ENCODE peak calls at places on chromosomes 13 and 19, in nine cellular contexts. D, A, F, K, I, M, R, V and N are unnamed samples.

GRCh38 chr13:100234006-100234405 is 145.1 kb downstream of the PCCA start:
- DNase-seq in D (no peak), A (no peak), F (no peak), K (no peak), I (no peak), M (no peak), R (no peak), V (no peak), N (no peak)

GRCh38 chr13:93872948-93873347 is 606.5 kb downstream of the DCT start:
- DNase-seq in D (no peak), A (no peak), F (no peak), K (no peak), I (no peak), M (no peak), R (no peak), V (no peak), N (no peak)

GRCh38 chr19:13850910-13851753 is 25.8 kb upstream of the NANOS3 start:
- DNase-seq in D (peak), A (peak), F (peak), K (no peak), I (peak), M (no peak), R (peak), V (peak), N (no peak)

GRCh38 chr13:42883771-42884170 is 102.4 kb downstream of the FAM216B start:
- DNase-seq in D (no peak), A (no peak), F (no peak), K (no peak), I (peak), M (no peak), R (no peak), V (no peak), N (no peak)

GRCh38 chr19:45862564-45863334 is at the start of gene SYMPK:
- DNase-seq in D (peak), A (peak), F (peak), K (peak), I (peak), M (peak), R (peak), V (peak), N (peak)

GRCh38 chr13:98909016-98909415 is 68.8 kb downstream of the DOCK9 start:
- DNase-seq in D (no peak), A (no peak), F (no peak), K (no peak), I (peak), M (no peak), R (no peak), V (no peak), N (no peak)

GRCh38 chr13:97648171-97648880 is 214.4 kb downstream of the RAP2A start:
- DNase-seq in D (no peak), A (no peak), F (no peak), K (no peak), I (peak), M (no peak), R (no peak), V (no peak), N (no peak)

GRCh38 chr13:32125746-32126145 is 94.2 kb downstream of the FRY start:
- DNase-seq in D (no peak), A (no peak), F (peak), K (peak), I (no peak), M (no peak), R (no peak), V (no peak), N (no peak)

GRCh38 chr13:20401958-20402856 is 123.5 kb downstream of the CRYL1 start:
- DNase-seq in D (no peak), A (no peak), F (no peak), K (no peak), I (peak), M (no peak), R (no peak), V (no peak), N (no peak)

GRCh38 chr13:27968316-27969072 is 621 bp downstream of the CDX2 start:
- DNase-seq in D (no peak), A (no peak), F (no peak), K (no peak), I (no peak), M (no peak), R (no peak), V (no peak), N (no peak)

GRCh38 chr13:52845766-52846566 is 2.5 kb downstream of the PCDH8 start:
- DNase-seq in D (no peak), A (no peak), F (no peak), K (no peak), I (no peak), M (peak), R (no peak), V (peak), N (no peak)

GRCh38 chr19:46446021-46446420 is 17.3 kb upstream of the PNMA8C start:
- DNase-seq in D (no peak), A (no peak), F (no peak), K (no peak), I (no peak), M (no peak), R (no peak), V (no peak), N (no peak)

GRCh38 chr19:48524728-48525127 is 13.1 kb upstream of the LMTK3 start:
- DNase-seq in D (no peak), A (no peak), F (no peak), K (no peak), I (no peak), M (no peak), R (no peak), V (no peak), N (no peak)

GRCh38 chr13:111864566-111864965 is 202.4 kb upstream of the SOX1 start:
- DNase-seq in D (no peak), A (no peak), F (no peak), K (no peak), I (no peak), M (no peak), R (no peak), V (no peak), N (no peak)

GRCh38 chr19:10450853-10451609 is 30.7 kb downstream of the PDE4A start:
- DNase-seq in D (no peak), A (no peak), F (no peak), K (no peak), I (no peak), M (no peak), R (no peak), V (no peak), N (peak)

GRCh38 chr13:59874973-59875372 is 288.8 kb downstream of the DIAPH3 start:
- DNase-seq in D (no peak), A (no peak), F (no peak), K (no peak), I (no peak), M (no peak), R (no peak), V (no peak), N (no peak)

GRCh38 chr13:112182831-112183543 is 116.0 kb downstream of the SOX1 start:
- DNase-seq in D (peak), A (no peak), F (no peak), K (no peak), I (no peak), M (no peak), R (no peak), V (no peak), N (no peak)

GRCh38 chr13:95629071-95629470 is 15.4 kb downstream of the DZIP1 start:
- DNase-seq in D (no peak), A (no peak), F (no peak), K (no peak), I (no peak), M (no peak), R (no peak), V (no peak), N (no peak)

GRCh38 chr19:19737559-19738332 is 4.8 kb upstream of the ZNF14 start:
- DNase-seq in D (peak), A (no peak), F (no peak), K (no peak), I (no peak), M (no peak), R (no peak), V (no peak), N (no peak)

GRCh38 chr19:40594657-40595077 is 6.5 kb upstream of the LTBP4 start:
- DNase-seq in D (no peak), A (no peak), F (no peak), K (no peak), I (peak), M (no peak), R (no peak), V (peak), N (no peak)

GRCh38 chr19:35549174-35549788 is 3.9 kb downstream of the TMEM147 start:
- DNase-seq in D (peak), A (no peak), F (no peak), K (peak), I (peak), M (peak), R (no peak), V (no peak), N (peak)

GRCh38 chr19:29650988-29651387 is 14.3 kb upstream of the PLEKHF1 start:
- DNase-seq in D (no peak), A (no peak), F (no peak), K (no peak), I (no peak), M (no peak), R (no peak), V (no peak), N (no peak)

GRCh38 chr13:112894673-112895481 is 74.1 kb upstream of the MCF2L start:
- DNase-seq in D (no peak), A (no peak), F (no peak), K (no peak), I (no peak), M (peak), R (no peak), V (no peak), N (no peak)

GRCh38 chr13:36766295-36766694 is 52.7 kb upstream of the RFXAP start:
- DNase-seq in D (peak), A (no peak), F (peak), K (no peak), I (peak), M (no peak), R (no peak), V (no peak), N (no peak)

GRCh38 chr19:9856609-9857008 is 21.5 kb downstream of the PIN1 start:
- DNase-seq in D (no peak), A (no peak), F (no peak), K (no peak), I (no peak), M (no peak), R (no peak), V (no peak), N (no peak)

GRCh38 chr19:3039641-3040077 is 10.6 kb upstream of the TLE2 start:
- DNase-seq in D (no peak), A (no peak), F (no peak), K (no peak), I (no peak), M (no peak), R (no peak), V (no peak), N (no peak)

DNA sequence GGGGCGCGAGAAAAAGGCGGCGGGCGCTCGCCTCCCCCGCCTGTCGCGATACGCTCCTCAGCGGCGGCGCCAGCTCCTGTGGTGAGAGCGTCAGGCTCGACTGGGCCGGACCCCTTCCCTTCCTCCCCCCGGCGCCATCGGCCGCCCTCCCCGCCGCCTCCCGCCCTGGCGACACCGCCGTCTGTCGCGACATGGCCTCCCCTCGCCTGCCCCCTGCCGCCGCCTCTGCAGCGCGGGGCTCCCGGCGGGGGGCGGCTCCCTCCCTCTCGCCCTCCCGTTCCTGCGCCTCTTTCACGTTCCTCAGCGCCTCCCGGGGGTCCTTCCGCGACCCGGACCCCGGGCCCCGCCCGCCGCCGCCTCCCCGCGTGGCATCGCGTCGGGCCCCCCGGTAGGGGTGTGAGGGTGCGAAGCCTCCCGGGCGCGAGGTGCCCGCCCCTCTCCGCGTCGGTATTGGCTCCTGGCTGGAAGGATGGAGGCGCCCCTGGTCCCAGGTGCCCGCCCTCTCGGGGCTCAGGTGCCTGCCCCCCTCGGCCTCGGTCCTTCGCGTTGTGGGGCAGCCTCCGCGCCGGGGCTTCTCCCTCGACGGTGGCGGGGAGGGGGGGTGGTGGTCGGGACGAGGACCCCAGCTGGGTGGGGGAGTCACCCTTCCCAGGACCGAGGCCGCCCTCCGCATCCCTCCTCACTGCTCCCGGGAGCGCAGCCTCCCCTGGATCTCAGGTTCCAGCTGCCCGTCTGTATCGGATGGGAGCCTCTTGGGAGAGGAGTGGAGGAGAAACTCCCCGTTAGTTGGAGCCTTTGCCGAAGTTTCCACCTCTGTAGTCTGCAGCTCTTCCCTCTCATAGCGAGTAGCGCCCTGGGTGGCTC is 583 bp downstream of the CNOT3 start:
- DNase-seq in D (no peak), A (no peak), F (no peak), K (no peak), I (no peak), M (peak), R (no peak), V (no peak), N (no peak)
- TF ChIP-seq CTCF in D (no peak), A (peak), F (no peak), K (peak), I (peak), M (peak), R (no peak), V (no peak), N (no peak)

GRCh38 chr13:39616087-39616694 is 13.2 kb upstream of the LHFPL6 start:
- DNase-seq in D (no peak), A (peak), F (no peak), K (no peak), I (peak), M (peak), R (no peak), V (no peak), N (peak)

GRCh38 chr13:39607876-39608275 is 4.9 kb upstream of the LHFPL6 start:
- DNase-seq in D (no peak), A (no peak), F (no peak), K (no peak), I (no peak), M (no peak), R (no peak), V (no peak), N (no peak)

GRCh38 chr13:39612023-39612637 is 9.1 kb upstream of the LHFPL6 start:
- DNase-seq in D (peak), A (peak), F (no peak), K (peak), I (peak), M (peak), R (peak), V (peak), N (peak)
- TF ChIP-seq CTCF in D (peak), A (peak), F (peak), K (peak), I (peak), M (peak), R (peak), V (peak), N (peak)

GRCh38 chr19:51066816-51067215 is 1.9 kb upstream of the KLK13 start:
- DNase-seq in D (no peak), A (no peak), F (no peak), K (no peak), I (no peak), M (no peak), R (no peak), V (no peak), N (no peak)
- TF ChIP-seq CTCF in D (no peak), A (no peak), F (no peak), K (no peak), I (no peak), M (no peak), R (no peak), V (no peak), N (no peak)

GRCh38 chr13:23563085-23563484 is 7.1 kb upstream of the TNFRSF19 start:
- DNase-seq in D (no peak), A (no peak), F (no peak), K (no peak), I (no peak), M (no peak), R (no peak), V (no peak), N (no peak)

GRCh38 chr13:23570931-23571330 is 719 bp downstream of the TNFRSF19 start:
- DNase-seq in D (no peak), A (no peak), F (no peak), K (no peak), I (no peak), M (no peak), R (no peak), V (no peak), N (no peak)

GRCh38 chr13:23570099-23570926 is at the start of gene TNFRSF19:
- DNase-seq in D (no peak), A (peak), F (peak), K (peak), I (peak), M (no peak), R (peak), V (no peak), N (no peak)

GRCh38 chr13:23572836-23573235 is 2.6 kb downstream of the TNFRSF19 start:
- DNase-seq in D (no peak), A (no peak), F (no peak), K (no peak), I (no peak), M (no peak), R (no peak), V (no peak), N (no peak)

GRCh38 chr13:23567792-23568480 is 2.3 kb upstream of the TNFRSF19 start:
- DNase-seq in D (no peak), A (no peak), F (no peak), K (no peak), I (no peak), M (no peak), R (no peak), V (no peak), N (no peak)
- TF ChIP-seq CTCF in D (no peak), A (no peak), F (no peak), K (no peak), I (no peak), M (no peak), R (no peak), V (no peak), N (no peak)

GRCh38 chr13:72186730-72187422 is 319.9 kb upstream of the DACH1 start:
- DNase-seq in D (no peak), A (no peak), F (no peak), K (no peak), I (peak), M (no peak), R (no peak), V (no peak), N (no peak)
- TF ChIP-seq CTCF in D (no peak), A (no peak), F (no peak), K (no peak), I (no peak), M (no peak), R (no peak), V (no peak), N (no peak)